ENCODE peak calls at places on chromosomes 7 and 10, in ten cellular contexts. A is Kasumi-1; F is stimulated activated CD8-positive, alpha-beta memory T cell treated with anti-CD3 and anti-CD28 coated beads, Interleukin-4, amount 100 ng/mL, for 48 hours; N is substantia nigra; W is psoas muscle; I is mesendoderm; K is activated naive CD4-positive, alpha-beta T cell treated with anti-CD3 and anti-CD28 coated beads, Interleukin-2, amount 50 U/mL, for 72 hours; Y is chondrocyte; L is activated CD8-positive, alpha-beta memory T cell treated with anti-CD3 and anti-CD28 coated beads for 48 hours; D is amniotic stem cell. C is an unnamed sample.

GRCh38 chr10:132547421-132547861 is 9.9 kb downstream of the INPP5A start:
- DNase-seq in A (no peak), F (peak; percentile 63), N (no peak), W (peak; percentile 12), I (no peak), K (no peak), Y (peak; percentile 83), L (no peak), D (no peak), C (no peak)

GRCh38 chr7:72406820-72407403 is 5.2 kb downstream of the CALN1 start:
- DNase-seq in A (no peak), F (no peak), N (no peak), W (no peak), I (peak; percentile 16), K (no peak), Y (no peak), L (no peak), D (no peak), C (no peak)

GRCh38 chr7:117123311-117123926 is 170.1 kb downstream of the ST7 start:
- DNase-seq in A (no peak), F (no peak), N (no peak), W (no peak), I (no peak), K (no peak), Y (no peak), L (no peak), D (no peak), C (no peak)

GRCh38 chr7:75815381-75816046 is 1.9 kb upstream of the CCL24 start:
- DNase-seq in A (no peak), F (no peak), N (no peak), W (no peak), I (no peak), K (no peak), Y (no peak), L (no peak), D (no peak), C (no peak)

GRCh38 chr10:11691319-11691755 is 50.8 kb upstream of the ECHDC3 start:
- DNase-seq in A (no peak), F (no peak), N (no peak), W (no peak), I (no peak), K (no peak), Y (no peak), L (no peak), D (no peak), C (no peak)

GRCh38 chr10:63666836-63667383 is 145.7 kb downstream of the REEP3 start:
- DNase-seq in A (no peak), F (no peak), N (no peak), W (no peak), I (no peak), K (no peak), Y (no peak), L (no peak), D (peak; percentile 20), C (no peak)

GRCh38 chr10:83373659-83374058 is 765.6 kb upstream of the GHITM start:
- DNase-seq in A (no peak), F (no peak), N (no peak), W (no peak), I (peak; percentile 77), K (no peak), Y (no peak), L (no peak), D (no peak), C (peak; percentile 39)

GRCh38 chr7:71761336-71761735 is 629.4 kb downstream of the GALNT17 start:
- DNase-seq in A (no peak), F (no peak), N (no peak), W (no peak), I (no peak), K (no peak), Y (no peak), L (no peak), D (no peak), C (no peak)

GRCh38 chr7:100604078-100604975 is 2.2 kb downstream of the PCOLCE start:
- DNase-seq in A (peak; percentile 76), F (peak; percentile 87), N (peak; percentile 35), W (peak; percentile 77), I (peak; percentile 84), K (peak; percentile 71), Y (no peak), L (peak; percentile 70), D (no peak), C (peak; percentile 84)

C was measured in left kidney.